ENCODE peak calls at places on chromosomes 11 and 22, in five cellular contexts. V is left ventricle myocardium inferior, B is cardiac fibroblast, K is stomach, I is AG04449. G is an unnamed sample.

GRCh38 chr11:11691296-11692141 is 69.7 kb upstream of the GALNT18 start:
- DNase-seq in V (no peak), B (no peak), K (no peak), I (no peak), G (no peak)

GRCh38 chr11:776459-777287 is 614 bp downstream of the GATD1 start:
- DNase-seq in V (no peak), B (no peak), K (no peak), I (no peak), G (no peak)

GRCh38 chr11:134215836-134216235 is 7.9 kb downstream of the NCAPD3 start:
- DNase-seq in V (no peak), B (no peak), K (no peak), I (no peak), G (no peak)

GRCh38 chr11:78991681-78992080 is 417.0 kb upstream of the NARS2 start:
- DNase-seq in V (no peak), B (no peak), K (no peak), I (no peak), G (no peak)

GRCh38 chr11:62665630-62666258 is 632 bp downstream of the CSKMT start:
- DNase-seq in V (no peak), B (peak; percentile 66), K (peak; percentile 50), I (no peak), G (peak; percentile 34)

GRCh38 chr22:47591709-47592108 is 829.3 kb downstream of the TBC1D22A start:
- DNase-seq in V (no peak), B (no peak), K (peak; percentile 8), I (no peak), G (no peak)

GRCh38 chr22:37239336-37240239 is 4.5 kb downstream of the RAC2 start:
- DNase-seq in V (no peak), B (no peak), K (no peak), I (no peak), G (no peak)

GRCh38 chr22:42343136-42343484 is 72.7 kb upstream of the TCF20 start:
- DNase-seq in V (no peak), B (no peak), K (no peak), I (no peak), G (no peak)

GRCh38 chr11:129846508-129847335 is 31.1 kb downstream of the TMEM45B start:
- DNase-seq in V (no peak), B (peak; percentile 93), K (no peak), I (peak; percentile 89), G (peak; percentile 94)

GRCh38 chr11:8719260-8720190 is 36.9 kb downstream of the RPL27A start:
- DNase-seq in V (peak; percentile 57), B (peak; percentile 95), K (no peak), I (peak; percentile 93), G (peak; percentile 91)

GRCh38 chr11:72720806-72721205 is 31.4 kb downstream of the ARAP1 start:
- DNase-seq in V (no peak), B (no peak), K (no peak), I (no peak), G (no peak)

GRCh38 chr11:119666463-119667131 is 62.4 kb downstream of the NECTIN1 start:
- DNase-seq in V (peak; percentile 81), B (peak; percentile 76), K (peak; percentile 84), I (no peak), G (peak; percentile 71)

GRCh38 chr11:23423119-23423518 is 562.8 kb upstream of the CCDC179 start:
- DNase-seq in V (no peak), B (no peak), K (no peak), I (peak; percentile 29), G (no peak)

GRCh38 chr11:94477644-94478043 is 16.0 kb downstream of the MRE11 start:
- DNase-seq in V (no peak), B (no peak), K (no peak), I (no peak), G (no peak)

GRCh38 chr11:75428989-75429640 is 3.9 kb downstream of the KLHL35 start:
- DNase-seq in V (no peak), B (no peak), K (no peak), I (no peak), G (no peak)

GRCh38 chr11:104705475-104706195 is 192.6 kb downstream of the CASP12 start:
- DNase-seq in V (peak; percentile 10), B (peak; percentile 67), K (peak; percentile 25), I (no peak), G (peak; percentile 73)

GRCh38 chr22:43509337-43509736 is 97.5 kb downstream of the MPPED1 start:
- DNase-seq in V (no peak), B (no peak), K (no peak), I (no peak), G (no peak)

GRCh38 chr11:70099578-70100282 is 21.6 kb downstream of the ANO1 start:
- DNase-seq in V (no peak), B (no peak), K (no peak), I (no peak), G (no peak)

GRCh38 chr22:20981787-20982562 is at the start of gene LZTR1:
- DNase-seq in V (peak; percentile 83), B (peak; percentile 85), K (peak; percentile 83), I (no peak), G (peak; percentile 90)

GRCh38 chr22:38751422-38752346 is 4.1 kb downstream of the SUN2 start:
- DNase-seq in V (peak; percentile 41), B (no peak), K (peak; percentile 63), I (no peak), G (peak; percentile 84)

GRCh38 chr11:36092314-36093030 is 148.6 kb downstream of the LDLRAD3 start:
- DNase-seq in V (no peak), B (peak; percentile 43), K (no peak), I (no peak), G (no peak)

GRCh38 chr22:48719978-48720661 is 1107.6 kb downstream of the BRD1 start:
- DNase-seq in V (peak; percentile 8), B (no peak), K (no peak), I (no peak), G (no peak)

GRCh38 chr11:7442588-7443215 is 42.6 kb upstream of the OLFML1 start:
- DNase-seq in V (peak; percentile 72), B (peak; percentile 60), K (peak; percentile 76), I (no peak), G (peak; percentile 63)

GRCh38 chr11:17479284-17480214 is 2.9 kb upstream of the ABCC8 start:
- DNase-seq in V (no peak), B (peak; percentile 15), K (peak; percentile 53), I (no peak), G (peak; percentile 51)

GRCh38 chr22:27416553-27417427 is 384.8 kb downstream of the MN1 start:
- DNase-seq in V (no peak), B (peak; percentile 96), K (peak; percentile 34), I (peak; percentile 84), G (peak; percentile 90)

GRCh38 chr22:42699281-42699681 is 21.4 kb downstream of the A4GALT start:
- DNase-seq in V (no peak), B (no peak), K (no peak), I (no peak), G (no peak)

GRCh38 chr22:37289156-37289735 is 6.9 kb downstream of the CYTH4 start:
- DNase-seq in V (no peak), B (no peak), K (no peak), I (no peak), G (no peak)

GRCh38 chr22:43861529-43861928 is 784 bp downstream of the SULT4A1 start:
- DNase-seq in V (no peak), B (peak; percentile 3), K (no peak), I (no peak), G (no peak)

GRCh38 chr22:21726650-21727049 is 8.9 kb downstream of the YPEL1 start:
- DNase-seq in V (no peak), B (no peak), K (no peak), I (no peak), G (peak; percentile 52)

GRCh38 chr11:6992457-6993431 is 27.4 kb downstream of the ZNF214 start:
- DNase-seq in V (no peak), B (peak; percentile 93), K (no peak), I (peak; percentile 89), G (peak; percentile 71)

GRCh38 chr11:126901783-126902182 is 98.8 kb downstream of the KIRREL3 start:
- DNase-seq in V (no peak), B (no peak), K (no peak), I (no peak), G (no peak)

GRCh38 chr11:2250485-2250884 is 19.9 kb downstream of the ASCL2 start:
- DNase-seq in V (no peak), B (no peak), K (no peak), I (no peak), G (no peak)

GRCh38 chr11:47498149-47498548 is 49.2 kb upstream of the RAPSN start:
- DNase-seq in V (no peak), B (no peak), K (no peak), I (no peak), G (no peak)

GRCh38 chr11:111540114-111540920 is at the start of gene LAYN:
- DNase-seq in V (peak; percentile 46), B (no peak), K (peak; percentile 28), I (no peak), G (peak; percentile 46)

GRCh38 chr22:17767236-17768065 is 6.8 kb downstream of the BID start:
- DNase-seq in V (no peak), B (no peak), K (no peak), I (no peak), G (no peak)

GRCh38 chr11:95556011-95556341 is 233.6 kb downstream of the FAM76B start:
- DNase-seq in V (no peak), B (no peak), K (no peak), I (no peak), G (no peak)

GRCh38 chr11:105181100-105181499 is 41.5 kb upstream of the CARD18 start:
- DNase-seq in V (no peak), B (peak; percentile 94), K (no peak), I (no peak), G (peak; percentile 89)

GRCh38 chr11:27696112-27696511 is 4.1 kb downstream of the BDNF start:
- DNase-seq in V (no peak), B (peak; percentile 45), K (no peak), I (no peak), G (no peak)
- H3K4me3 ChIP-seq in V (no peak overlapping the region), B (no peak overlapping the region), K (no peak overlapping the region), I (peak overlapping the region; percentile 89), G (no peak overlapping the region)

GRCh38 chr11:29962243-29962642 is 54.6 kb downstream of the KCNA4 start:
- DNase-seq in V (no peak), B (no peak), K (no peak), I (no peak), G (peak; percentile 10)
- TF ChIP-seq CTCF in V (peak; percentile 39), B (peak; percentile 12), K (no peak), I (no peak), G (peak; percentile 43)

GRCh38 chr11:67114275-67114896 is 4.7 kb upstream of the KDM2A start:
- DNase-seq in V (no peak), B (no peak), K (no peak), I (no peak), G (no peak)
- H3K4me3 ChIP-seq in V (no peak overlapping the region), B (no peak overlapping the region), K (no peak overlapping the region), I (no peak overlapping the region), G (no peak overlapping the region)

DNA sequence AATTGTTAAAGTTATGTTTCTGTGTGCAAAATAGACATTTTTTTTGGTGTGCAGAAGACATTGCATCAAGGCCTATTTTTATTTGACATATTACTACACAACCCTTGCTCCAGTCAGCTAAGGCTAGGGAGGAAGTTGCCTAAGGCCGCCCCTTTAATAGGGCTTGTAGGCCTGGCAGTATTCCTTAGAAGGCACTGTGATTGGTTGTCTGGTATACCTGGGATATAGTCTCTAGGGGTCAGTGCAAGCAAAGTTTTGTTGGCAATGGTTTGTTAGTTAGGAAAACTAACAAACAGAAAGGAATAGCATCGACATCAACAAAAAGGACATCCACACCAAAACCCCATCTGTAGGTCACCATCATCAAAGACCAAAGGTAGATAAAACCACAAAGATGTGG is 16.9 kb downstream of the CCDC15 start:
- DNase-seq in V (no peak), B (peak; percentile 65), K (no peak), I (no peak), G (peak; percentile 75)
- TF ChIP-seq CTCF in V (no peak), B (no peak), K (no peak), I (no peak), G (peak; percentile 35)

G was measured in epithelial cell of esophagus.